ENCODE peak calls at places on chromosome X, in seven cellular contexts. One of them, this sample, is unnamed.

GRCh38 chrX:138847930-138848329 is 136.4 kb upstream of the FGF13 start:
- DNase-seq in lower lobe of right lung: no peak
- DNase-seq in retinal pigment epithelial cell: peak
- DNase-seq in fibroblast of pulmonary artery: peak
- DNase-seq in AG10803: peak
- DNase-seq in A673: peak
- DNase-seq in psoas muscle: no peak
- DNase-seq in this sample: peak

GRCh38 chrX:139026406-139027200 is 315.1 kb upstream of the FGF13 start:
- DNase-seq in A673: peak
- DNase-seq in AG10803: peak
- DNase-seq in retinal pigment epithelial cell: no peak
- DNase-seq in fibroblast of pulmonary artery: no peak
- DNase-seq in psoas muscle: no peak
- DNase-seq in lower lobe of right lung: no peak
- DNase-seq in this sample: no peak

GRCh38 chrX:29941292-29941691 is 274.1 kb upstream of the MAGEB2 start:
- DNase-seq in A673: no peak
- DNase-seq in fibroblast of pulmonary artery: peak
- DNase-seq in AG10803: no peak
- DNase-seq in lower lobe of right lung: no peak
- DNase-seq in retinal pigment epithelial cell: no peak
- DNase-seq in psoas muscle: no peak
- DNase-seq in this sample: peak

GRCh38 chrX:1242901-1243402 is 25.7 kb upstream of the CSF2RA start:
- DNase-seq in A673: no peak
- DNase-seq in psoas muscle: no peak
- DNase-seq in retinal pigment epithelial cell: no peak
- DNase-seq in AG10803: no peak
- DNase-seq in lower lobe of right lung: no peak
- DNase-seq in fibroblast of pulmonary artery: no peak
- DNase-seq in this sample: no peak

GRCh38 chrX:15683193-15683592 is 18.6 kb upstream of the CLTRN start:
- DNase-seq in fibroblast of pulmonary artery: no peak
- DNase-seq in lower lobe of right lung: no peak
- DNase-seq in psoas muscle: no peak
- DNase-seq in A673: no peak
- DNase-seq in AG10803: no peak
- DNase-seq in retinal pigment epithelial cell: no peak
- DNase-seq in this sample: no peak

GRCh38 chrX:265502-265901 is 15.7 kb upstream of the PLCXD1 start:
- DNase-seq in A673: no peak
- DNase-seq in AG10803: no peak
- DNase-seq in fibroblast of pulmonary artery: no peak
- DNase-seq in retinal pigment epithelial cell: no peak
- DNase-seq in lower lobe of right lung: no peak
- DNase-seq in psoas muscle: no peak
- DNase-seq in this sample: no peak

GRCh38 chrX:51975811-51976210 is 82.4 kb downstream of the MAGED1 start:
- DNase-seq in lower lobe of right lung: no peak
- DNase-seq in AG10803: no peak
- DNase-seq in psoas muscle: no peak
- DNase-seq in retinal pigment epithelial cell: no peak
- DNase-seq in fibroblast of pulmonary artery: no peak
- DNase-seq in A673: no peak
- DNase-seq in this sample: no peak

GRCh38 chrX:68999931-69000330 is 165.3 kb downstream of the PJA1 start:
- DNase-seq in lower lobe of right lung: no peak
- DNase-seq in psoas muscle: no peak
- DNase-seq in retinal pigment epithelial cell: no peak
- DNase-seq in AG10803: no peak
- DNase-seq in A673: no peak
- DNase-seq in fibroblast of pulmonary artery: no peak
- DNase-seq in this sample: no peak

GRCh38 chrX:54166915-54167314 is 16.1 kb downstream of the FAM120C start:
- DNase-seq in A673: no peak
- DNase-seq in AG10803: peak
- DNase-seq in lower lobe of right lung: no peak
- DNase-seq in fibroblast of pulmonary artery: no peak
- DNase-seq in retinal pigment epithelial cell: no peak
- DNase-seq in psoas muscle: no peak
- DNase-seq in this sample: peak

GRCh38 chrX:48957477-48957826 is at the start of gene OTUD5:
- DNase-seq in retinal pigment epithelial cell: no peak
- DNase-seq in A673: peak
- DNase-seq in lower lobe of right lung: peak
- DNase-seq in AG10803: no peak
- DNase-seq in psoas muscle: peak
- DNase-seq in fibroblast of pulmonary artery: no peak
- DNase-seq in this sample: no peak

GRCh38 chrX:152904151-152905080 is 6.5 kb downstream of the ZNF185 start:
- DNase-seq in fibroblast of pulmonary artery: peak
- DNase-seq in retinal pigment epithelial cell: no peak
- DNase-seq in AG10803: peak
- DNase-seq in A673: peak
- DNase-seq in psoas muscle: peak
- DNase-seq in lower lobe of right lung: no peak
- DNase-seq in this sample: peak

GRCh38 chrX:100643943-100644587 is at the start of gene SRPX2:
- DNase-seq in fibroblast of pulmonary artery: peak
- DNase-seq in AG10803: peak
- DNase-seq in A673: peak
- DNase-seq in lower lobe of right lung: peak
- DNase-seq in retinal pigment epithelial cell: peak
- DNase-seq in psoas muscle: peak
- DNase-seq in this sample: peak

GRCh38 chrX:46582964-46583363 is 9.4 kb downstream of the CHST7 start:
- DNase-seq in fibroblast of pulmonary artery: peak
- DNase-seq in retinal pigment epithelial cell: peak
- DNase-seq in AG10803: peak
- DNase-seq in A673: peak
- DNase-seq in psoas muscle: no peak
- DNase-seq in lower lobe of right lung: no peak
- DNase-seq in this sample: peak

GRCh38 chrX:11757729-11758399 is at the start of gene MSL3:
- DNase-seq in AG10803: peak
- DNase-seq in retinal pigment epithelial cell: peak
- DNase-seq in psoas muscle: peak
- DNase-seq in A673: peak
- DNase-seq in lower lobe of right lung: peak
- DNase-seq in fibroblast of pulmonary artery: peak
- DNase-seq in this sample: peak

GRCh38 chrX:118212817-118213183 is 96.2 kb upstream of the KLHL13 start:
- DNase-seq in psoas muscle: no peak
- DNase-seq in A673: no peak
- DNase-seq in AG10803: no peak
- DNase-seq in lower lobe of right lung: no peak
- DNase-seq in fibroblast of pulmonary artery: no peak
- DNase-seq in retinal pigment epithelial cell: no peak
- DNase-seq in this sample: no peak

GRCh38 chrX:54824722-54825121 is 17.2 kb downstream of the MAGED2 start:
- DNase-seq in lower lobe of right lung: no peak
- DNase-seq in psoas muscle: no peak
- DNase-seq in fibroblast of pulmonary artery: no peak
- DNase-seq in retinal pigment epithelial cell: no peak
- DNase-seq in A673: no peak
- DNase-seq in AG10803: no peak
- DNase-seq in this sample: no peak

GRCh38 chrX:41759817-41760216 is 35.8 kb downstream of the GPR82 start:
- DNase-seq in psoas muscle: no peak
- DNase-seq in retinal pigment epithelial cell: no peak
- DNase-seq in AG10803: peak
- DNase-seq in fibroblast of pulmonary artery: peak
- DNase-seq in A673: peak
- DNase-seq in lower lobe of right lung: no peak
- DNase-seq in this sample: peak

GRCh38 chrX:30283456-30284200 is 25.6 kb downstream of the NR0B1 start:
- DNase-seq in AG10803: peak
- DNase-seq in fibroblast of pulmonary artery: peak
- DNase-seq in A673: peak
- DNase-seq in retinal pigment epithelial cell: peak
- DNase-seq in psoas muscle: no peak
- DNase-seq in lower lobe of right lung: no peak
- DNase-seq in this sample: peak

GRCh38 chrX:8289523-8289922 is 118.5 kb upstream of the VCX2 start:
- DNase-seq in fibroblast of pulmonary artery: no peak
- DNase-seq in retinal pigment epithelial cell: no peak
- DNase-seq in AG10803: no peak
- DNase-seq in lower lobe of right lung: no peak
- DNase-seq in psoas muscle: no peak
- DNase-seq in A673: no peak
- DNase-seq in this sample: peak

GRCh38 chrX:39439910-39440733 is 638.9 kb downstream of the MID1IP1 start:
- DNase-seq in retinal pigment epithelial cell: no peak
- DNase-seq in psoas muscle: no peak
- DNase-seq in AG10803: no peak
- DNase-seq in fibroblast of pulmonary artery: no peak
- DNase-seq in lower lobe of right lung: no peak
- DNase-seq in A673: no peak
- DNase-seq in this sample: no peak

GRCh38 chrX:131746491-131746968 is 202.7 kb downstream of the OR13H1 start:
- DNase-seq in AG10803: no peak
- DNase-seq in psoas muscle: peak
- DNase-seq in fibroblast of pulmonary artery: no peak
- DNase-seq in retinal pigment epithelial cell: no peak
- DNase-seq in A673: peak
- DNase-seq in lower lobe of right lung: no peak
- DNase-seq in this sample: peak

GRCh38 chrX:140099221-140099620 is 133.9 kb upstream of the CXorf66 start:
- DNase-seq in lower lobe of right lung: no peak
- DNase-seq in A673: no peak
- DNase-seq in AG10803: no peak
- DNase-seq in psoas muscle: no peak
- DNase-seq in retinal pigment epithelial cell: no peak
- DNase-seq in fibroblast of pulmonary artery: no peak
- DNase-seq in this sample: no peak

DNA sequence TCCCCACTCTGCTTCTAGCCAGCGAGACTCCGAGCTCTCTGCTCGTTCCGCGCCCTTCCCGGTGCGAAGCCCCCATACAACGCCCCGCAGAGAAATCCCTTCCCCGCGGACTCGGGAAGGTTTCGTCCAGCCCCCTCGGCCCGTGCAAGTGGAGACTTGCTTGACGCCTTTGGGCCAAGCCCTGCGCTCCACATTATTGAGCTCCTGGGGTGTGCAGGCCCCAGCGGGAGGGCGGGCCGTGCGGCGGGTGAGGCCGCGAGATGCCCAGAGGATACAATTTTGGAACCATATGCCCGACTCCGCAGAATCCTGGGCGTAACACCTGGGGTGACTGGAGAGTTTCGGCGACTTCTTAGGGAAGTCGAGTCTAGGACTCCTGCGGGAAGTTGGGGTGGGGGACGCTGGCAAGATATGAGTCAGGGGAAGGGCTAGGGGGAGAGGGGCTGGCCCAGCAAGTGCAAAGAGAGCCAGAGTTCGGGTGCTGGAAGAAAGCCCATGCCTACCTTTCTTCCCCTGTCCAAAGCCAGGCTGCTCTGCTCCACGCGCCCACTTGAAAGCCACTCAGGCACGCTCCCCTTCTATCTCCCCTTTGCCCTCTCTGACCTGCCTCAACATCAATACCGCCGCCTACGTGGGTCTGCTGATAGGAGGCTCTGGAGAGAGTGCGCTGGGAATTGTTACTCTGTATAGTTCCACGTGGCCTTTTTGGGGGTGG is 1.1 kb upstream of the ELF4 start:
- DNase-seq in fibroblast of pulmonary artery: no peak
- DNase-seq in A673: no peak
- DNase-seq in lower lobe of right lung: no peak
- DNase-seq in AG10803: peak
- DNase-seq in retinal pigment epithelial cell: no peak
- DNase-seq in psoas muscle: no peak
- DNase-seq in this sample: no peak
- H3K4me3 ChIP-seq in fibroblast of pulmonary artery: peak
- H3K4me3 ChIP-seq in A673: peak
- H3K4me3 ChIP-seq in lower lobe of right lung: peak
- H3K4me3 ChIP-seq in AG10803: peak
- H3K4me3 ChIP-seq in retinal pigment epithelial cell: peak
- H3K4me3 ChIP-seq in psoas muscle: peak
- H3K4me3 ChIP-seq in this sample: peak

GRCh38 chrX:20265221-20265725 is 1.4 kb downstream of the RPS6KA3 start:
- DNase-seq in A673: peak
- DNase-seq in retinal pigment epithelial cell: peak
- DNase-seq in fibroblast of pulmonary artery: peak
- DNase-seq in AG10803: peak
- DNase-seq in lower lobe of right lung: peak
- DNase-seq in psoas muscle: peak
- DNase-seq in this sample: peak
- TF ChIP-seq CTCF in A673: no peak
- TF ChIP-seq CTCF in retinal pigment epithelial cell: no peak
- TF ChIP-seq CTCF in fibroblast of pulmonary artery: no peak
- TF ChIP-seq CTCF in AG10803: no peak
- TF ChIP-seq CTCF in lower lobe of right lung: no peak
- TF ChIP-seq CTCF in psoas muscle: no peak
- TF ChIP-seq CTCF in this sample: no peak

GRCh38 chrX:10579018-10579752 is 41.2 kb downstream of the MID1 start:
- DNase-seq in lower lobe of right lung: no peak
- DNase-seq in psoas muscle: no peak
- DNase-seq in AG10803: peak
- DNase-seq in retinal pigment epithelial cell: no peak
- DNase-seq in fibroblast of pulmonary artery: peak
- DNase-seq in A673: no peak
- DNase-seq in this sample: peak
- H3K4me3 ChIP-seq in lower lobe of right lung: no peak
- H3K4me3 ChIP-seq in psoas muscle: no peak
- H3K4me3 ChIP-seq in AG10803: peak
- H3K4me3 ChIP-seq in retinal pigment epithelial cell: peak
- H3K4me3 ChIP-seq in fibroblast of pulmonary artery: peak
- H3K4me3 ChIP-seq in A673: no peak
- H3K4me3 ChIP-seq in this sample: no peak

DNA sequence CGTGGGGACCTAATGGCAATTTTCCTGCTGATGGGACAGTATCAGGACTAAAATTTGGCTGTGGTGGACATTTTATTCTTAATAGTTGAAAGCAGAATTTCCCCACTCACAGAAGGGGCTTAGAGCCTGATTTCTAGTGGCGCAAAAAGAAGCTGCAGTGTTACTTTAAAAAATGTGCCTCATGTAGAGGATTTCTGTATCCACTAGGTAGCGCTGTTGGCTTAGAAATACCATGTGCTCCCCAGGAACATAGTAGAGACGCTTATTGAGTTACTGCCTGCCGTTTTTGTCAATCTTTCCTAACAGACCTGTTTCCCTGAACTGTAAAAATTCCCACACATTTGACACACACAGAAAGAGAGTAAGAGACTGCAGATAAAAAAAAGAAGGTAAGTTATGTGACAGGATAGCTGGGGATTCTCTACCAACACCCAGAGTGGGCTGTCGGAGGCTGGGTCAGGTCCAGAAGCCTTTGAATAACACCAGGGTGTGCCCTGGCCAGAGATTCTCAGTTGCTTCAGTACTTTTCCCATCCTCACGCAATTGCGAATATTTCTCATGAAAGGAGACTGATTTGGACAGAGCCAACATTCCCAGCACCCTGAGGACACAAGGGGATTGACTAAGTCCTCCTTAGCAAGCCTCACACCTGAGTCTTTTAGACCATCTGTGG is 88.4 kb downstream of the ZXDA start:
- DNase-seq in A673: peak
- DNase-seq in AG10803: peak
- DNase-seq in fibroblast of pulmonary artery: peak
- DNase-seq in retinal pigment epithelial cell: peak
- DNase-seq in psoas muscle: no peak
- DNase-seq in lower lobe of right lung: no peak
- DNase-seq in this sample: peak
- TF ChIP-seq CTCF in A673: peak
- TF ChIP-seq CTCF in AG10803: peak
- TF ChIP-seq CTCF in fibroblast of pulmonary artery: peak
- TF ChIP-seq CTCF in retinal pigment epithelial cell: peak
- TF ChIP-seq CTCF in psoas muscle: peak
- TF ChIP-seq CTCF in lower lobe of right lung: peak
- TF ChIP-seq CTCF in this sample: peak

GRCh38 chrX:155774387-155774786 is 106.8 kb upstream of the VAMP7 start:
- DNase-seq in AG10803: no peak
- DNase-seq in lower lobe of right lung: no peak
- DNase-seq in psoas muscle: no peak
- DNase-seq in retinal pigment epithelial cell: no peak
- DNase-seq in A673: no peak
- DNase-seq in fibroblast of pulmonary artery: no peak
- DNase-seq in this sample: no peak
- H3K4me3 ChIP-seq in AG10803: no peak
- H3K4me3 ChIP-seq in lower lobe of right lung: no peak
- H3K4me3 ChIP-seq in psoas muscle: no peak
- H3K4me3 ChIP-seq in retinal pigment epithelial cell: no peak
- H3K4me3 ChIP-seq in A673: no peak
- H3K4me3 ChIP-seq in fibroblast of pulmonary artery: no peak
- H3K4me3 ChIP-seq in this sample: no peak

This sample was measured in fibroblast of villous mesenchyme.